ENCODE peak calls at places on chromosomes 16 and 17, in five cellular contexts. U, A, D, M and W are unnamed samples.

GRCh38 chr16:67718668-67719047 is 458 bp downstream of the GFOD2 start:
- DNase-seq in U (no peak), A (peak; percentile 36), M (no peak), D (no peak), W (no peak)

GRCh38 chr17:61048398-61049106 is 351.1 kb upstream of the TBX2 start:
- DNase-seq in D (no peak), M (no peak), A (no peak), U (no peak), W (no peak)

GRCh38 chr16:54194008-54194731 is 92.4 kb downstream of the IRX3 start:
- DNase-seq in M (no peak), D (peak; percentile 36), A (peak; percentile 76), U (peak; percentile 11), W (peak; percentile 17)

GRCh38 chr16:54538241-54538640 is 251.7 kb upstream of the IRX3 start:
- DNase-seq in D (no peak), M (no peak), A (peak; percentile 33), U (no peak), W (peak; percentile 50)

GRCh38 chr16:20610192-20610891 is 34.2 kb upstream of the ACSM2B start:
- DNase-seq in M (no peak), D (no peak), U (no peak), A (no peak), W (no peak)

GRCh38 chr17:65562206-65562531 is 721 bp upstream of the AXIN2 start:
- DNase-seq in M (no peak), D (no peak), A (no peak), U (no peak), W (no peak)

GRCh38 chr16:74767749-74768148 is 6.9 kb downstream of the FA2H start:
- DNase-seq in A (no peak), M (no peak), D (no peak), U (no peak), W (no peak)

GRCh38 chr16:67268136-67268579 is 11.2 kb upstream of the PLEKHG4 start:
- DNase-seq in A (peak; percentile 93), D (no peak), M (no peak), U (no peak), W (peak; percentile 84)

GRCh38 chr17:62724398-62725146 is 83.5 kb downstream of the MARCHF10 start:
- DNase-seq in M (peak; percentile 28), A (peak; percentile 40), D (no peak), U (no peak), W (no peak)

GRCh38 chr16:57299009-57299718 is 14.7 kb upstream of the PLLP start:
- DNase-seq in D (no peak), M (peak; percentile 38), A (peak; percentile 91), U (peak; percentile 62), W (peak; percentile 87)

GRCh38 chr16:86953631-86954465 is 363.3 kb downstream of the C16orf95 start:
- DNase-seq in A (no peak), M (no peak), U (no peak), D (no peak), W (no peak)

GRCh38 chr17:81512560-81512983 is at the start of gene ACTG1:
- DNase-seq in A (peak; percentile 97), U (no peak), D (peak; percentile 90), M (peak; percentile 87), W (peak; percentile 96)

GRCh38 chr16:566475-567361 is at the start of gene NHLRC4:
- DNase-seq in A (peak; percentile 63), U (no peak), M (peak; percentile 34), D (peak; percentile 51), W (peak; percentile 42)

GRCh38 chr16:65667013-65667578 is 545.2 kb upstream of the CDH11 start:
- DNase-seq in M (no peak), A (peak; percentile 42), D (no peak), U (no peak), W (peak; percentile 38)

GRCh38 chr17:56943505-56944125 is 17.2 kb downstream of the COIL start:
- DNase-seq in D (no peak), M (no peak), U (no peak), A (no peak), W (no peak)

GRCh38 chr16:57341441-57342303 is 16.9 kb upstream of the CCL22 start:
- DNase-seq in U (no peak), D (no peak), A (peak; percentile 94), M (no peak), W (peak; percentile 91)

GRCh38 chr17:60926466-60927183 is 249.0 kb downstream of the BCAS3 start:
- DNase-seq in A (no peak), U (no peak), D (no peak), M (no peak), W (no peak)

GRCh38 chr16:17238285-17239028 is 232.3 kb downstream of the XYLT1 start:
- DNase-seq in U (no peak), D (no peak), A (peak; percentile 59), M (no peak), W (peak; percentile 7)

GRCh38 chr17:31798205-31798724 is 60.8 kb downstream of the COPRS start:
- DNase-seq in U (no peak), A (no peak), D (no peak), M (no peak), W (no peak)

GRCh38 chr16:49341706-49342105 is 31.9 kb upstream of the C16orf78 start:
- DNase-seq in D (no peak), U (no peak), A (no peak), M (no peak), W (no peak)

GRCh38 chr16:64375386-64375980 is 746.4 kb downstream of the CDH11 start:
- DNase-seq in D (no peak), A (peak; percentile 60), U (no peak), M (no peak), W (no peak)

GRCh38 chr17:81513669-81514484 is 1.3 kb upstream of the ACTG1 start:
- DNase-seq in D (peak; percentile 47), A (peak; percentile 94), M (no peak), U (no peak), W (peak; percentile 89)

GRCh38 chr17:50274142-50274944 is at the start of gene TMEM92:
- DNase-seq in D (no peak), M (no peak), A (peak; percentile 45), U (no peak), W (no peak)

GRCh38 chr17:50272711-50273653 is 1.3 kb upstream of the TMEM92 start:
- DNase-seq in A (peak; percentile 78), M (peak; percentile 34), U (no peak), D (no peak), W (peak; percentile 82)

GRCh38 chr17:50272246-50272645 is 2.0 kb upstream of the TMEM92 start:
- DNase-seq in D (no peak), M (no peak), U (no peak), A (no peak), W (no peak)

GRCh38 chr17:50274945-50275221 is 617 bp downstream of the TMEM92 start:
- DNase-seq in A (no peak), U (no peak), M (no peak), D (no peak), W (no peak)

DNA sequence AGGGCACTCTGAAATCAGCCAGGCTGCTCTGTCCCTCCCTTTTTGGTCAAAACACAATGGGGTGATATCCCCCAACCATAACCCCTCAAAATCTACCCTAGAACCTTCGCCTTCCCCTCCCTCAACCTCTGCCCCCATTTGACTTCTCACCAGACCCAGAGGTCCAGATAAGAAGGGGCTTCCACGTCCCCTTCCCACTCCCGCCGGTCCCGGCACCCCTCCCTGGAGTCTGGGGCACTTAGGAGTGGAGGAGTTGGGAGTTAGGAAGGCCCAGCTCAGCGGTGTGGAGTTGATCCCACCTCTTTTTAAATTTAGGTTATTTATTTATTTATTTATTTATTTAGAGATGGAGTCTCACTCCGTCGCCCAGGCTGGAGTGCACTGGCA is 619 bp upstream of the TMEM92 start:
- DNase-seq in M (no peak), A (no peak), U (no peak), D (no peak), W (no peak)
- H3K4me3 ChIP-seq in M (no peak overlapping the region), A (peak overlapping the region; percentile 75), U (peak overlapping the region; percentile 82), D (no peak overlapping the region), W (peak overlapping the region; percentile 78)

DNA sequence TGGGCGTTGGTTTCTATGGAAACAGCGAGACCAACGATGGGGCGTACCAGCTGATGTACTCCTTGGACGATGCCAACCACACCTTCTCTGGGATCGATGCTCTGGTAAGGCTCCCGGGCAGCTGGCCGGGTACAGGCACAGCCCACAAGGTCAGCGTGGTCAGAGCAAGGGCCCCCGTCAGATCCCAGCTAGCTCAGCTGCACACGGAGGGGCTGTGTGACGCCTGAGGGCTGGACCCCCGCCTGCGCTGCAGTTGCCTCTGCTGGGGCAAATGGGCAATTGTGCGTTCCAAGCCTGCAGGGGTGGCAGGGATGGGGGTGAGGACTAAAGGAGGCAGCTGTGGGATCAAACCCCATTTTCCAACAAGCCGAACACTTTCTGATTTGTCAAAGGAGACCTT is 17.5 kb downstream of the TTYH2 start:
- DNase-seq in A (no peak), M (no peak), U (no peak), D (no peak), W (no peak)
- H3K27me3 ChIP-seq in A (peaks cover 9% of the 10 kb centered on the region), M (no peaks in the 10 kb centered on the region), U (no peaks in the 10 kb centered on the region), D (no peaks in the 10 kb centered on the region), W (peaks cover 11% of the 10 kb centered on the region)

DNA sequence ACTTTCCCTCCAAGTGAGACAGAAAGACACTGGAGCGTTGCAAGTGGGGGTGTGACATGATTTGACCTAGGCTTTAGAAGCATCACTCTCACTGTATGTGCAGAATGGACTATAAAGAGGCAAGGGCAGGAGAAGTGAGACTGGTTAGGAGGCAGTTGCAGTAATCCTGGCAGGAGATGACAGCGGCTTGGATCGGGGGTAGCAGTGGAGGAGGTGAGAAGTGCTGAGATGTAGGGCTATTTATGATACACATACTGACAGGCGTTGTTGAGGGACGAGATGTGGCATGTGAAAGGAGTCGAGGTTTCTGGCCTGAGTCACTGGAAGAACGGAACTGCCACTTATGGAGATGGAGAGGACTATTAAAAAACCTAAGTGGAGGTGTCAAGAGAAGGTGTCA is 145.4 kb downstream of the SPECC1 start:
- DNase-seq in A (no peak), M (no peak), U (no peak), D (no peak), W (no peak)
- H3K4me3 ChIP-seq in A (no peak overlapping the region), M (peak overlapping the region; percentile 64), U (no peak overlapping the region), D (no peak overlapping the region), W (no peak overlapping the region)

GRCh38 chr17:6496116-6496481 is 51.8 kb downstream of the PIMREG start:
- DNase-seq in M (no peak), D (no peak), U (no peak), A (no peak), W (no peak)

GRCh38 chr17:6491071-6491700 is 46.9 kb downstream of the PIMREG start:
- DNase-seq in A (no peak), D (no peak), U (no peak), M (no peak), W (no peak)

GRCh38 chr17:6494239-6494941 is 50.1 kb downstream of the PIMREG start:
- DNase-seq in U (no peak), D (no peak), A (no peak), M (no peak), W (no peak)

GRCh38 chr17:6495450-6496115 is 51.3 kb downstream of the PIMREG start:
- DNase-seq in U (no peak), A (no peak), D (no peak), M (no peak), W (no peak)

DNA sequence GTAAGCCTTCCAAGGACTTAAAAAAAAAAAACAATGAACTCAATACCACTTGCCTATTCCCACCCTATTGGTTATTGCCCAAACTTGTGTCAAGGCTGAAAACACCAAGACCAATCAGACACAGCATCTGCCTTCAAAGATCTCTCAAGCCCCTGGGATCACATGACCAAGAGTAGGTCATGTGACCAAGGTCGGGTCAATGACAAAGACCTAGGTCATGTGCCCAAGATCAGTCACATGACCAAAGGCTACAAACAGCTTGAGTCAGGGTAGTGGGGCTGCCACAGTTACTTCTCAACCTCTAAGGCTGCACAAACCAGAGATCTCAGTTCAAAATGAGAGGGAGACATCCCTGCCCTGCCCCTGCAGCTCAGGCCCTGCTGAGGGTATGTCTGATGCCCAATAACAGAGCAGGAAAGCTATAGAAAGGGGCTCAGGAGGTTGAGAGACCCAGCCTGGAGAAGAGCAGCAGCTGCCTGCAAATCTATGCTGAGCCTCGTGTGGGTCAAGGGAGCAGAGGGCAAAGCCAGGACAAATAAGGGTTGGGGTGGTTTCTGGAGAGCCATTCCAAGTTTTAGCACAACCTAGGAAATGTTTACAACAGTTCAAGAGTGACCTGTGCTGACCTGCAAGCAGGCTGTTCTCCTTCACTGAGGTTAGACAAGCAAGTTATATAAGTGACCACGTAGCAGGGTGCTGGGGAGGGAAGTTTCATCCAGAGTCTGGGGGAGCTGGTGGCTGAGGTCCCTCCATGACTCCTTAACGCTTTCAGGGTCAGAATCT is 48.8 kb downstream of the PIMREG start:
- DNase-seq in U (no peak), M (no peak), A (no peak), D (no peak), W (no peak)
- H3K27me3 ChIP-seq in U (no peaks in the 10 kb centered on the region), M (no peaks in the 10 kb centered on the region), A (no peaks in the 10 kb centered on the region), D (no peaks in the 10 kb centered on the region), W (peaks cover 19% of the 10 kb centered on the region)